ENCODE peak calls at places on chromosomes 11 and 22, in ten cellular contexts. C is BE2C; Z is heart left ventricle; N is SJSA1; O is CD8-positive, alpha-beta T cell; Q is psoas muscle; A is pancreas; Y is naive thymus-derived CD4-positive, alpha-beta T cell; D is OCI-LY7; W is upper lobe of left lung. R is an unnamed sample.
A peak's percentile ranks its signal among the peaks of the same experiment; 100 is the strongest.

GRCh38 chr11:133934599-133935550 is 21.9 kb downstream of the IGSF9B start:
- DNase-seq in C (peak; percentile 83), Z (peak; percentile 76), N (no peak), O (no peak), Q (no peak), A (no peak), Y (no peak), D (no peak), W (no peak), R (no peak)

GRCh38 chr11:94583885-94584500 is 16.8 kb downstream of the PIWIL4 start:
- DNase-seq in C (no peak), Z (no peak), N (no peak), O (no peak), Q (no peak), A (no peak), Y (no peak), D (no peak), W (no peak), R (no peak)

GRCh38 chr22:43235445-43236400 is 48.8 kb upstream of the TTLL12 start:
- DNase-seq in C (peak; percentile 40), Z (no peak), N (no peak), O (no peak), Q (no peak), A (no peak), Y (no peak), D (no peak), W (no peak), R (no peak)

GRCh38 chr11:86438685-86439084 is 64.0 kb downstream of the CCDC81 start:
- DNase-seq in C (no peak), Z (no peak), N (no peak), O (no peak), Q (no peak), A (no peak), Y (no peak), D (no peak), W (no peak), R (no peak)

GRCh38 chr11:14538271-14538925 is 18.2 kb upstream of the PSMA1 start:
- DNase-seq in C (no peak), Z (peak; percentile 65), N (no peak), O (no peak), Q (no peak), A (peak; percentile 18), Y (no peak), D (no peak), W (no peak), R (no peak)

GRCh38 chr22:25746012-25746373 is 4.0 kb downstream of the MYO18B start:
- DNase-seq in C (no peak), Z (no peak), N (no peak), O (no peak), Q (no peak), A (no peak), Y (no peak), D (no peak), W (no peak), R (no peak)

GRCh38 chr11:44960200-44960845 is 9.6 kb upstream of the TP53I11 start:
- DNase-seq in C (no peak), Z (no peak), N (no peak), O (no peak), Q (no peak), A (no peak), Y (no peak), D (no peak), W (no peak), R (no peak)

GRCh38 chr11:113906038-113906437 is 1.4 kb downstream of the HTR3B start:
- DNase-seq in C (peak; percentile 44), Z (no peak), N (no peak), O (no peak), Q (no peak), A (peak; percentile 24), Y (no peak), D (no peak), W (no peak), R (no peak)

GRCh38 chr11:97856666-97857065 is 1164.1 kb upstream of the CNTN5 start:
- DNase-seq in C (no peak), Z (no peak), N (no peak), O (no peak), Q (no peak), A (no peak), Y (no peak), D (no peak), W (no peak), R (no peak)

GRCh38 chr11:1747753-1748466 is 2.5 kb downstream of the IFITM10 start:
- DNase-seq in C (no peak), Z (peak; percentile 49), N (peak; percentile 42), O (no peak), Q (peak; percentile 87), A (no peak), Y (no peak), D (no peak), W (peak; percentile 85), R (no peak)

GRCh38 chr11:74397531-74398243 is 546 bp downstream of the PGM2L1 start:
- DNase-seq in C (no peak), Z (peak; percentile 36), N (no peak), O (peak; percentile 43), Q (no peak), A (peak; percentile 40), Y (peak; percentile 62), D (peak; percentile 25), W (peak; percentile 87), R (no peak)

DNA sequence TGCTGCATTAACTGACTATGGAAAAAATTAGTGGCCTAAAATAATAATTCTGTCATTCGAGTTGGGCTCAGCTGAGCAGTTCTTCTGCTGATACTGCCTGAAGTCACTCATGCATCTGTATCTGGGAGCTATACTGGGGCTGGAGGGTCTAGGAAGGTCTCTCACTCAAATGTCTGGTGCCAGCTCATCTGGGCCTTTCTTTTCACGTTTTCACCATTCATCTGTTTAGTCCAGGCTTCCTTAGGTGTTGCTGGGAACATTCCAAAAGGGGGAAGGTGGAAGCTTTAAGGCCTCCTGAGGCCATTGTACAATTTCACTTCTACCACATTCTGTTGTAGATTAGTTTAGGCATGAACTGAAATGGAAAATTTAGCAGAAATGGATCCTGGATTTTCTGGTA is 28.0 kb downstream of the YAP1 start:
- DNase-seq in C (no peak), Z (no peak), N (no peak), O (no peak), Q (no peak), A (no peak), Y (no peak), D (no peak), W (no peak), R (no peak)
- H3K4me3 ChIP-seq in C (no peak overlapping the region), Z (no peak overlapping the region), N (no peak overlapping the region), O (no peak overlapping the region), Q (no peak overlapping the region), A (no peak overlapping the region), Y (no peak overlapping the region), D (no peak overlapping the region), W (no peak overlapping the region), R (no peak overlapping the region)

GRCh38 chr11:12556788-12557384 is 117.3 kb upstream of the TEAD1 start:
- DNase-seq in C (no peak), Z (peak; percentile 92), N (peak; percentile 89), O (no peak), Q (peak; percentile 71), A (peak; percentile 68), Y (no peak), D (no peak), W (no peak), R (peak; percentile 75)

GRCh38 chr11:12552677-12553076 is 121.5 kb upstream of the TEAD1 start:
- DNase-seq in C (no peak), Z (peak; percentile 40), N (no peak), O (no peak), Q (no peak), A (no peak), Y (no peak), D (no peak), W (no peak), R (peak; percentile 60)

GRCh38 chr11:12559011-12559410 is 115.2 kb upstream of the TEAD1 start:
- DNase-seq in C (no peak), Z (no peak), N (no peak), O (no peak), Q (no peak), A (no peak), Y (no peak), D (no peak), W (no peak), R (no peak)

GRCh38 chr11:12556155-12556554 is 118.1 kb upstream of the TEAD1 start:
- DNase-seq in C (no peak), Z (peak; percentile 56), N (no peak), O (no peak), Q (peak; percentile 66), A (no peak), Y (no peak), D (no peak), W (no peak), R (peak; percentile 47)

GRCh38 chr11:12554122-12554521 is 120.1 kb upstream of the TEAD1 start:
- DNase-seq in C (no peak), Z (no peak), N (no peak), O (no peak), Q (no peak), A (no peak), Y (no peak), D (no peak), W (no peak), R (no peak)
- H3K4me1 ChIP-seq in C (no peaks in the 10 kb centered on the region), Z (peaks cover 26% of the 10 kb centered on the region), N (peaks cover 31% of the 10 kb centered on the region), O (no peaks in the 10 kb centered on the region), Q (peaks cover 11% of the 10 kb centered on the region), A (no peaks in the 10 kb centered on the region), Y (no peaks in the 10 kb centered on the region), D (no peaks in the 10 kb centered on the region), W (peaks cover 6% of the 10 kb centered on the region), R (peaks cover 6% of the 10 kb centered on the region)

DNA sequence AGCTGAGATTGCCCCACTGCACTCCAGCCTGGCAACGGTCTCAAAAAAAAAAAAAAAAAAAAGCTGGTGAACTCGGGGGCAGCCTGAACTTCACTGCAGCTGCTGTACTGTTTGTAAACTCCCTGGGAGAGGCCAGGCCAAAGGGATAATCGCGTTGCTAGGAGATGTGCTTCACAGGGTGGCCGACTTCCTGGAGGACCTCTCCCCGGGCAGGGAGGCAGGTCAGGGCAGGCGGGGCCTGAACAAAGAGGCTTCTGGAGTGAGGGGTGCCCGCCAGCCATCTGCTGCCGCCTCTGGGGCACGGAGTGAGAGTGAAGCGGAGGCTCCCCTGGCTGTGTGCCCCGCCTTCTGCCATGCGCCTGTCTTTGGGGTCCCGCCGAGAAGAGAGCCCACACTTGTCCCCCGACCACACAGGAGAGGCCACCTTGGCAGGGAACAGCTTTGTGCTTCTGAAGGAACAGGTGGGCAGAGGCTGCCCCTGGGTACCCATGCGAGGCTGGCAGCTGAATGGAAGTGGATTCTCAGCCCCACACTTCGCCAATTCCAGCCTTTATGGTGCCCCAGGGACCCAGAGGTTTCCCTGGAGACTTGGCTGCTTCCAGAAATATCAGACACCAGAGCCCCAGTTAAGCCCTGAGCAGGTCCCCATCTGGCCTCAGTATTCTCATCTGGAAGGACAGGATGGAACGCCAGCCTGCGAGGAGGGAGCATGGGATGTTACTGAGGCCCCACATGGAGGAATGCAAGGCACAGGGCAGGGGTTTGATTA is 29.6 kb downstream of the TMEM184B start:
- DNase-seq in C (peak; percentile 77), Z (peak; percentile 67), N (peak; percentile 67), O (no peak), Q (peak; percentile 71), A (no peak), Y (no peak), D (peak; percentile 23), W (peak; percentile 74), R (no peak)
- H3K4me3 ChIP-seq in C (peak overlapping the region; percentile 10), Z (no peak overlapping the region), N (no peak overlapping the region), O (no peak overlapping the region), Q (no peak overlapping the region), A (no peak overlapping the region), Y (no peak overlapping the region), D (peak overlapping the region; percentile 32), W (no peak overlapping the region), R (no peak overlapping the region)

DNA sequence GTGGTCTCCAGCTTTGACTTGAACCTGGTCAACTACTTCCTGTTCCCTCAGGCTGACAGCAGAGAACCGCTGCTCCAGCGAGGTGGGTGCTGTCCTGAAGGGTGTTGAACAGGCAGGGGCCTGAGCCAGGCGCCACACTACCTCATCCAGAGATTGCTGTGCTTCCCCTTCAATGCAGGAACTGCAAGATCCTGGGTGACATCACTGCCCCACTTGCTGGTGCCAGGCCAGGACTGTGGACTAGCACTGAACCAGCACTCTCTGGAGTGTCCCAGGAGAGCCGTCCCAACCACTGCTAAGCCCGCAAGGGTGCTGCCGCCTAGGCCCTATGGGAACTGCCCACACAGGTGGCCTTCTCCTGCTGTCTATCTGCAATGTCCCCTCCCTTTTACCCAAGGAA is 51.7 kb downstream of the GAB4 start:
- DNase-seq in C (no peak), Z (no peak), N (peak; percentile 31), O (no peak), Q (no peak), A (no peak), Y (no peak), D (no peak), W (no peak), R (no peak)
- H3K4me1 ChIP-seq in C (no peaks in the 10 kb centered on the region), Z (no peaks in the 10 kb centered on the region), N (no peaks in the 10 kb centered on the region), O (peaks cover 8% of the 10 kb centered on the region), Q (no peaks in the 10 kb centered on the region), A (no peaks in the 10 kb centered on the region), Y (no peaks in the 10 kb centered on the region), D (peaks cover 6% of the 10 kb centered on the region), W (no peaks in the 10 kb centered on the region), R (no peaks in the 10 kb centered on the region)